ENCODE peak calls at places on chromosomes 5 and 9, in nine cellular contexts. One of them, this sample, is unnamed.

GRCh38 chr9:21854594-21854993 is 52.2 kb downstream of the MTAP start:
- DNase-seq in transverse colon: peak
- DNase-seq in Right ventricle myocardium inferior: no peak
- DNase-seq in omental fat pad: peak
- DNase-seq in HEK293T: no peak
- DNase-seq in stimulated activated CD8-positive, alpha-beta memory T cell treated with anti-CD3 and anti-CD28 coated beads, Interleukin-4, amount 100 ng/mL, for 1 hour: no peak
- DNase-seq in activated CD4-positive, alpha-beta T cell treated with anti-CD3 and anti-CD28 coated beads for 48 hours: no peak
- DNase-seq in NCI-H1105 treated with DMSO at 0.1 percent for 48 hours: no peak
- DNase-seq in GM20000: no peak
- DNase-seq in this sample: no peak

GRCh38 chr9:70566743-70567142 is 152.3 kb upstream of the KLF9 start:
- DNase-seq in GM20000: no peak
- DNase-seq in omental fat pad: no peak
- DNase-seq in Right ventricle myocardium inferior: no peak
- DNase-seq in HEK293T: no peak
- DNase-seq in transverse colon: no peak
- DNase-seq in NCI-H1105 treated with DMSO at 0.1 percent for 48 hours: no peak
- DNase-seq in activated CD4-positive, alpha-beta T cell treated with anti-CD3 and anti-CD28 coated beads for 48 hours: no peak
- DNase-seq in stimulated activated CD8-positive, alpha-beta memory T cell treated with anti-CD3 and anti-CD28 coated beads, Interleukin-4, amount 100 ng/mL, for 1 hour: no peak
- DNase-seq in this sample: no peak

GRCh38 chr5:140108093-140109049 is 5.5 kb upstream of the PURA start:
- DNase-seq in activated CD4-positive, alpha-beta T cell treated with anti-CD3 and anti-CD28 coated beads for 48 hours: peak
- DNase-seq in NCI-H1105 treated with DMSO at 0.1 percent for 48 hours: no peak
- DNase-seq in Right ventricle myocardium inferior: peak
- DNase-seq in omental fat pad: no peak
- DNase-seq in stimulated activated CD8-positive, alpha-beta memory T cell treated with anti-CD3 and anti-CD28 coated beads, Interleukin-4, amount 100 ng/mL, for 1 hour: no peak
- DNase-seq in HEK293T: peak
- DNase-seq in GM20000: no peak
- DNase-seq in transverse colon: peak
- DNase-seq in this sample: peak

GRCh38 chr5:18404039-18404438 is 769.8 kb downstream of the TAF11L14 start:
- DNase-seq in HEK293T: no peak
- DNase-seq in omental fat pad: no peak
- DNase-seq in activated CD4-positive, alpha-beta T cell treated with anti-CD3 and anti-CD28 coated beads for 48 hours: no peak
- DNase-seq in stimulated activated CD8-positive, alpha-beta memory T cell treated with anti-CD3 and anti-CD28 coated beads, Interleukin-4, amount 100 ng/mL, for 1 hour: no peak
- DNase-seq in GM20000: no peak
- DNase-seq in Right ventricle myocardium inferior: no peak
- DNase-seq in transverse colon: no peak
- DNase-seq in NCI-H1105 treated with DMSO at 0.1 percent for 48 hours: no peak
- DNase-seq in this sample: no peak

GRCh38 chr9:124386201-124386600 is 29.0 kb downstream of the PSMB7 start:
- DNase-seq in transverse colon: no peak
- DNase-seq in HEK293T: no peak
- DNase-seq in NCI-H1105 treated with DMSO at 0.1 percent for 48 hours: no peak
- DNase-seq in Right ventricle myocardium inferior: no peak
- DNase-seq in omental fat pad: no peak
- DNase-seq in activated CD4-positive, alpha-beta T cell treated with anti-CD3 and anti-CD28 coated beads for 48 hours: no peak
- DNase-seq in GM20000: no peak
- DNase-seq in stimulated activated CD8-positive, alpha-beta memory T cell treated with anti-CD3 and anti-CD28 coated beads, Interleukin-4, amount 100 ng/mL, for 1 hour: no peak
- DNase-seq in this sample: no peak

GRCh38 chr9:135198889-135199288 is 111.4 kb downstream of the OLFM1 start:
- DNase-seq in GM20000: no peak
- DNase-seq in NCI-H1105 treated with DMSO at 0.1 percent for 48 hours: peak
- DNase-seq in Right ventricle myocardium inferior: no peak
- DNase-seq in stimulated activated CD8-positive, alpha-beta memory T cell treated with anti-CD3 and anti-CD28 coated beads, Interleukin-4, amount 100 ng/mL, for 1 hour: no peak
- DNase-seq in transverse colon: no peak
- DNase-seq in HEK293T: no peak
- DNase-seq in activated CD4-positive, alpha-beta T cell treated with anti-CD3 and anti-CD28 coated beads for 48 hours: no peak
- DNase-seq in omental fat pad: no peak
- DNase-seq in this sample: no peak

GRCh38 chr9:137077758-137078693 is 709 bp downstream of the UAP1L1 start:
- DNase-seq in HEK293T: no peak
- DNase-seq in GM20000: peak
- DNase-seq in Right ventricle myocardium inferior: peak
- DNase-seq in NCI-H1105 treated with DMSO at 0.1 percent for 48 hours: no peak
- DNase-seq in stimulated activated CD8-positive, alpha-beta memory T cell treated with anti-CD3 and anti-CD28 coated beads, Interleukin-4, amount 100 ng/mL, for 1 hour: no peak
- DNase-seq in activated CD4-positive, alpha-beta T cell treated with anti-CD3 and anti-CD28 coated beads for 48 hours: peak
- DNase-seq in transverse colon: peak
- DNase-seq in omental fat pad: no peak
- DNase-seq in this sample: peak

GRCh38 chr9:36936498-36936831 is 97.6 kb downstream of the PAX5 start:
- DNase-seq in activated CD4-positive, alpha-beta T cell treated with anti-CD3 and anti-CD28 coated beads for 48 hours: no peak
- DNase-seq in HEK293T: no peak
- DNase-seq in stimulated activated CD8-positive, alpha-beta memory T cell treated with anti-CD3 and anti-CD28 coated beads, Interleukin-4, amount 100 ng/mL, for 1 hour: no peak
- DNase-seq in Right ventricle myocardium inferior: no peak
- DNase-seq in GM20000: no peak
- DNase-seq in omental fat pad: no peak
- DNase-seq in NCI-H1105 treated with DMSO at 0.1 percent for 48 hours: no peak
- DNase-seq in transverse colon: no peak
- DNase-seq in this sample: no peak

GRCh38 chr9:38421498-38422211 is 2.6 kb downstream of the IGFBPL1 start:
- DNase-seq in Right ventricle myocardium inferior: no peak
- DNase-seq in stimulated activated CD8-positive, alpha-beta memory T cell treated with anti-CD3 and anti-CD28 coated beads, Interleukin-4, amount 100 ng/mL, for 1 hour: no peak
- DNase-seq in omental fat pad: no peak
- DNase-seq in HEK293T: peak
- DNase-seq in NCI-H1105 treated with DMSO at 0.1 percent for 48 hours: peak
- DNase-seq in transverse colon: no peak
- DNase-seq in activated CD4-positive, alpha-beta T cell treated with anti-CD3 and anti-CD28 coated beads for 48 hours: no peak
- DNase-seq in GM20000: no peak
- DNase-seq in this sample: no peak

GRCh38 chr9:128409998-128410397 is 10.7 kb upstream of the CERCAM start:
- DNase-seq in activated CD4-positive, alpha-beta T cell treated with anti-CD3 and anti-CD28 coated beads for 48 hours: no peak
- DNase-seq in transverse colon: no peak
- DNase-seq in HEK293T: peak
- DNase-seq in Right ventricle myocardium inferior: no peak
- DNase-seq in NCI-H1105 treated with DMSO at 0.1 percent for 48 hours: no peak
- DNase-seq in stimulated activated CD8-positive, alpha-beta memory T cell treated with anti-CD3 and anti-CD28 coated beads, Interleukin-4, amount 100 ng/mL, for 1 hour: no peak
- DNase-seq in omental fat pad: no peak
- DNase-seq in GM20000: no peak
- DNase-seq in this sample: peak

GRCh38 chr5:850511-851006 is at the start of gene ZDHHC11:
- DNase-seq in GM20000: no peak
- DNase-seq in NCI-H1105 treated with DMSO at 0.1 percent for 48 hours: peak
- DNase-seq in stimulated activated CD8-positive, alpha-beta memory T cell treated with anti-CD3 and anti-CD28 coated beads, Interleukin-4, amount 100 ng/mL, for 1 hour: no peak
- DNase-seq in omental fat pad: no peak
- DNase-seq in transverse colon: no peak
- DNase-seq in activated CD4-positive, alpha-beta T cell treated with anti-CD3 and anti-CD28 coated beads for 48 hours: no peak
- DNase-seq in Right ventricle myocardium inferior: peak
- DNase-seq in HEK293T: no peak
- DNase-seq in this sample: no peak

GRCh38 chr9:132878695-132879064 is at the start of gene SPACA9:
- DNase-seq in GM20000: peak
- DNase-seq in transverse colon: peak
- DNase-seq in activated CD4-positive, alpha-beta T cell treated with anti-CD3 and anti-CD28 coated beads for 48 hours: peak
- DNase-seq in HEK293T: peak
- DNase-seq in NCI-H1105 treated with DMSO at 0.1 percent for 48 hours: peak
- DNase-seq in Right ventricle myocardium inferior: peak
- DNase-seq in stimulated activated CD8-positive, alpha-beta memory T cell treated with anti-CD3 and anti-CD28 coated beads, Interleukin-4, amount 100 ng/mL, for 1 hour: no peak
- DNase-seq in omental fat pad: peak
- DNase-seq in this sample: no peak

GRCh38 chr5:44952376-44952775 is 143.6 kb downstream of the MRPS30 start:
- DNase-seq in activated CD4-positive, alpha-beta T cell treated with anti-CD3 and anti-CD28 coated beads for 48 hours: peak
- DNase-seq in transverse colon: no peak
- DNase-seq in Right ventricle myocardium inferior: no peak
- DNase-seq in GM20000: peak
- DNase-seq in HEK293T: peak
- DNase-seq in omental fat pad: no peak
- DNase-seq in stimulated activated CD8-positive, alpha-beta memory T cell treated with anti-CD3 and anti-CD28 coated beads, Interleukin-4, amount 100 ng/mL, for 1 hour: no peak
- DNase-seq in NCI-H1105 treated with DMSO at 0.1 percent for 48 hours: peak
- DNase-seq in this sample: peak

GRCh38 chr5:56763711-56764466 is 51.5 kb upstream of the MAP3K1 start:
- DNase-seq in activated CD4-positive, alpha-beta T cell treated with anti-CD3 and anti-CD28 coated beads for 48 hours: no peak
- DNase-seq in stimulated activated CD8-positive, alpha-beta memory T cell treated with anti-CD3 and anti-CD28 coated beads, Interleukin-4, amount 100 ng/mL, for 1 hour: no peak
- DNase-seq in HEK293T: no peak
- DNase-seq in Right ventricle myocardium inferior: no peak
- DNase-seq in NCI-H1105 treated with DMSO at 0.1 percent for 48 hours: no peak
- DNase-seq in omental fat pad: no peak
- DNase-seq in GM20000: no peak
- DNase-seq in transverse colon: peak
- DNase-seq in this sample: no peak

GRCh38 chr9:114732842-114733241 is 50.9 kb upstream of the TEX48 start:
- DNase-seq in stimulated activated CD8-positive, alpha-beta memory T cell treated with anti-CD3 and anti-CD28 coated beads, Interleukin-4, amount 100 ng/mL, for 1 hour: no peak
- DNase-seq in transverse colon: no peak
- DNase-seq in omental fat pad: no peak
- DNase-seq in activated CD4-positive, alpha-beta T cell treated with anti-CD3 and anti-CD28 coated beads for 48 hours: no peak
- DNase-seq in HEK293T: no peak
- DNase-seq in GM20000: no peak
- DNase-seq in Right ventricle myocardium inferior: no peak
- DNase-seq in NCI-H1105 treated with DMSO at 0.1 percent for 48 hours: no peak
- DNase-seq in this sample: no peak

GRCh38 chr5:176425791-176426190 is 9.5 kb upstream of the CLTB start:
- DNase-seq in omental fat pad: no peak
- DNase-seq in transverse colon: no peak
- DNase-seq in activated CD4-positive, alpha-beta T cell treated with anti-CD3 and anti-CD28 coated beads for 48 hours: no peak
- DNase-seq in NCI-H1105 treated with DMSO at 0.1 percent for 48 hours: no peak
- DNase-seq in HEK293T: no peak
- DNase-seq in GM20000: no peak
- DNase-seq in Right ventricle myocardium inferior: no peak
- DNase-seq in stimulated activated CD8-positive, alpha-beta memory T cell treated with anti-CD3 and anti-CD28 coated beads, Interleukin-4, amount 100 ng/mL, for 1 hour: no peak
- DNase-seq in this sample: no peak

GRCh38 chr5:56900858-56901578 is 8.4 kb upstream of the SETD9 start:
- DNase-seq in GM20000: peak
- DNase-seq in HEK293T: peak
- DNase-seq in omental fat pad: no peak
- DNase-seq in activated CD4-positive, alpha-beta T cell treated with anti-CD3 and anti-CD28 coated beads for 48 hours: peak
- DNase-seq in NCI-H1105 treated with DMSO at 0.1 percent for 48 hours: peak
- DNase-seq in Right ventricle myocardium inferior: no peak
- DNase-seq in transverse colon: no peak
- DNase-seq in stimulated activated CD8-positive, alpha-beta memory T cell treated with anti-CD3 and anti-CD28 coated beads, Interleukin-4, amount 100 ng/mL, for 1 hour: peak
- DNase-seq in this sample: peak

GRCh38 chr5:178768371-178769260 is 38.2 kb upstream of the ZNF354A start:
- DNase-seq in omental fat pad: no peak
- DNase-seq in GM20000: no peak
- DNase-seq in stimulated activated CD8-positive, alpha-beta memory T cell treated with anti-CD3 and anti-CD28 coated beads, Interleukin-4, amount 100 ng/mL, for 1 hour: no peak
- DNase-seq in activated CD4-positive, alpha-beta T cell treated with anti-CD3 and anti-CD28 coated beads for 48 hours: no peak
- DNase-seq in NCI-H1105 treated with DMSO at 0.1 percent for 48 hours: no peak
- DNase-seq in transverse colon: no peak
- DNase-seq in HEK293T: no peak
- DNase-seq in Right ventricle myocardium inferior: no peak
- DNase-seq in this sample: no peak

GRCh38 chr9:123445981-123446610 is 90.1 kb downstream of the CRB2 start:
- DNase-seq in HEK293T: no peak
- DNase-seq in NCI-H1105 treated with DMSO at 0.1 percent for 48 hours: no peak
- DNase-seq in Right ventricle myocardium inferior: peak
- DNase-seq in GM20000: no peak
- DNase-seq in activated CD4-positive, alpha-beta T cell treated with anti-CD3 and anti-CD28 coated beads for 48 hours: no peak
- DNase-seq in transverse colon: no peak
- DNase-seq in stimulated activated CD8-positive, alpha-beta memory T cell treated with anti-CD3 and anti-CD28 coated beads, Interleukin-4, amount 100 ng/mL, for 1 hour: no peak
- DNase-seq in omental fat pad: no peak
- DNase-seq in this sample: no peak

GRCh38 chr9:90300901-90301688 is 341.5 kb downstream of the DIRAS2 start:
- DNase-seq in NCI-H1105 treated with DMSO at 0.1 percent for 48 hours: no peak
- DNase-seq in stimulated activated CD8-positive, alpha-beta memory T cell treated with anti-CD3 and anti-CD28 coated beads, Interleukin-4, amount 100 ng/mL, for 1 hour: no peak
- DNase-seq in transverse colon: peak
- DNase-seq in omental fat pad: no peak
- DNase-seq in Right ventricle myocardium inferior: peak
- DNase-seq in activated CD4-positive, alpha-beta T cell treated with anti-CD3 and anti-CD28 coated beads for 48 hours: no peak
- DNase-seq in HEK293T: no peak
- DNase-seq in GM20000: no peak
- DNase-seq in this sample: no peak

GRCh38 chr9:135210676-135211523 is 123.4 kb downstream of the OLFM1 start:
- DNase-seq in NCI-H1105 treated with DMSO at 0.1 percent for 48 hours: no peak
- DNase-seq in HEK293T: no peak
- DNase-seq in Right ventricle myocardium inferior: peak
- DNase-seq in stimulated activated CD8-positive, alpha-beta memory T cell treated with anti-CD3 and anti-CD28 coated beads, Interleukin-4, amount 100 ng/mL, for 1 hour: no peak
- DNase-seq in activated CD4-positive, alpha-beta T cell treated with anti-CD3 and anti-CD28 coated beads for 48 hours: no peak
- DNase-seq in GM20000: no peak
- DNase-seq in transverse colon: no peak
- DNase-seq in omental fat pad: no peak
- DNase-seq in this sample: no peak